ENCODE peak calls at places on chromosomes 16 and 17, in five cellular contexts. Y, L, O, R and T are unnamed samples.

GRCh38 chr17:1007310-1008007 is 10.5 kb downstream of the TIMM22 start:
- DNase-seq in Y (no peak), L (no peak), O (no peak), R (no peak), T (no peak)

GRCh38 chr17:40824015-40824832 is 1.8 kb upstream of the KRT10 start:
- DNase-seq in Y (no peak), L (no peak), O (peak; percentile 16), R (no peak), T (no peak)

GRCh38 chr17:41810659-41811548 is 845 bp downstream of the P3H4 start:
- DNase-seq in Y (no peak), L (no peak), O (no peak), R (no peak), T (no peak)

GRCh38 chr16:53945996-53946395 is 242.0 kb downstream of the FTO start:
- DNase-seq in Y (peak; percentile 65), L (no peak), O (peak; percentile 74), R (peak; percentile 23), T (peak; percentile 21)

GRCh38 chr17:8144401-8145295 is 7.6 kb downstream of the PER1 start:
- DNase-seq in Y (no peak), L (no peak), O (no peak), R (no peak), T (no peak)

GRCh38 chr17:77649717-77650211 is 308.7 kb upstream of the TNRC6C start:
- DNase-seq in Y (no peak), L (no peak), O (peak; percentile 18), R (no peak), T (no peak)

GRCh38 chr16:2208772-2209171 is 1.9 kb downstream of the BRICD5 start:
- DNase-seq in Y (no peak), L (no peak), O (no peak), R (no peak), T (no peak)

GRCh38 chr17:7867881-7868329 is 10.1 kb downstream of the CYB5D1 start:
- DNase-seq in Y (no peak), L (no peak), O (peak; percentile 88), R (no peak), T (no peak)

GRCh38 chr16:30997887-30998711 is 12.3 kb downstream of the STX1B start:
- DNase-seq in Y (no peak), L (no peak), O (peak; percentile 90), R (peak; percentile 55), T (no peak)

GRCh38 chr17:27980035-27980434 is 62.4 kb upstream of the NLK start:
- DNase-seq in Y (no peak), L (no peak), O (peak; percentile 92), R (peak; percentile 7), T (no peak)

GRCh38 chr17:81962499-81963441 is 1.8 kb upstream of the NOTUM start:
- DNase-seq in Y (no peak), L (no peak), O (no peak), R (no peak), T (no peak)

GRCh38 chr16:1062895-1063294 is 9.7 kb upstream of the SSTR5 start:
- DNase-seq in Y (no peak), L (no peak), O (no peak), R (no peak), T (no peak)

GRCh38 chr17:39099686-39100293 is 51.6 kb downstream of the PLXDC1 start:
- DNase-seq in Y (no peak), L (no peak), O (no peak), R (peak; percentile 44), T (no peak)

GRCh38 chr17:46020998-46021397 is 21.9 kb downstream of the STH start:
- DNase-seq in Y (no peak), L (no peak), O (no peak), R (no peak), T (no peak)

GRCh38 chr17:67246648-67247415 is 1.8 kb upstream of the HELZ start:
- DNase-seq in Y (peak; percentile 73), L (peak; percentile 65), O (peak; percentile 99), R (no peak), T (no peak)

GRCh38 chr16:13148836-13149235 is 247.4 kb downstream of the SHISA9 start:
- DNase-seq in Y (no peak), L (no peak), O (no peak), R (no peak), T (no peak)

GRCh38 chr17:12627776-12628491 is 37.8 kb upstream of the MYOCD start:
- DNase-seq in Y (peak; percentile 12), L (no peak), O (peak; percentile 74), R (no peak), T (no peak)

GRCh38 chr17:75110307-75110937 is 653 bp downstream of the ARMC7 start:
- DNase-seq in Y (peak; percentile 49), L (peak; percentile 65), O (peak; percentile 34), R (no peak), T (no peak)

GRCh38 chr17:33889079-33889478 is 366.0 kb upstream of the CCL2 start:
- DNase-seq in Y (no peak), L (no peak), O (no peak), R (no peak), T (no peak)

GRCh38 chr17:44039829-44040635 is 25.3 kb upstream of the TMEM101 start:
- DNase-seq in Y (no peak), L (no peak), O (peak; percentile 71), R (no peak), T (no peak)

GRCh38 chr17:51322390-51323029 is 62.2 kb downstream of the UTP18 start:
- DNase-seq in Y (peak; percentile 23), L (no peak), O (peak; percentile 45), R (no peak), T (peak; percentile 48)

GRCh38 chr17:57440522-57441269 is 184.4 kb downstream of the MSI2 start:
- DNase-seq in Y (no peak), L (peak; percentile 48), O (peak; percentile 86), R (peak; percentile 46), T (no peak)

GRCh38 chr17:80106176-80106575 is 4.8 kb downstream of the GAA start:
- DNase-seq in Y (no peak), L (no peak), O (no peak), R (no peak), T (no peak)

GRCh38 chr16:48384982-48385271 is 286 bp downstream of the SIAH1 start:
- DNase-seq in Y (peak; percentile 69), L (no peak), O (no peak), R (no peak), T (no peak)

GRCh38 chr16:86432691-86433090 is 77.6 kb upstream of the FOXF1 start:
- DNase-seq in Y (no peak), L (peak; percentile 55), O (no peak), R (no peak), T (no peak)

GRCh38 chr17:29069526-29070041 is 26.6 kb downstream of the PIPOX start:
- DNase-seq in Y (no peak), L (no peak), O (peak; percentile 72), R (no peak), T (no peak)

GRCh38 chr17:4947010-4947410 is 1.3 kb downstream of the PFN1 start:
- DNase-seq in Y (no peak), L (no peak), O (no peak), R (no peak), T (no peak)

GRCh38 chr17:75400326-75400939 is 5.0 kb downstream of the GRB2 start:
- DNase-seq in Y (no peak), L (no peak), O (no peak), R (no peak), T (no peak)

GRCh38 chr16:119835-120234 is 18.6 kb downstream of the NPRL3 start:
- DNase-seq in Y (no peak), L (no peak), O (no peak), R (no peak), T (no peak)

GRCh38 chr17:40325156-40326013 is 16.4 kb downstream of the RARA start:
- DNase-seq in Y (no peak), L (peak; percentile 33), O (no peak), R (no peak), T (no peak)

GRCh38 chr16:5071681-5072333 is at the start of gene ALG1:
- DNase-seq in Y (peak; percentile 90), L (peak; percentile 93), O (peak; percentile 83), R (peak; percentile 63), T (peak; percentile 40)

GRCh38 chr16:87621976-87622713 is 19.8 kb downstream of the JPH3 start:
- DNase-seq in Y (no peak), L (no peak), O (no peak), R (no peak), T (no peak)

GRCh38 chr16:46889942-46890300 is 5.8 kb downstream of the GPT2 start:
- DNase-seq in Y (no peak), L (no peak), O (no peak), R (no peak), T (no peak)

GRCh38 chr17:74133726-74134125 is 69.8 kb upstream of the RPL38 start:
- DNase-seq in Y (no peak), L (no peak), O (no peak), R (no peak), T (no peak)

GRCh38 chr17:2924211-2924610 is 128.0 kb downstream of the RAP1GAP2 start:
- DNase-seq in Y (no peak), L (no peak), O (peak; percentile 21), R (no peak), T (no peak)
- H3K4me3 ChIP-seq in Y (no peak overlapping the region), L (no peak overlapping the region), O (no peak overlapping the region), R (no peak overlapping the region), T (no peak overlapping the region)

DNA sequence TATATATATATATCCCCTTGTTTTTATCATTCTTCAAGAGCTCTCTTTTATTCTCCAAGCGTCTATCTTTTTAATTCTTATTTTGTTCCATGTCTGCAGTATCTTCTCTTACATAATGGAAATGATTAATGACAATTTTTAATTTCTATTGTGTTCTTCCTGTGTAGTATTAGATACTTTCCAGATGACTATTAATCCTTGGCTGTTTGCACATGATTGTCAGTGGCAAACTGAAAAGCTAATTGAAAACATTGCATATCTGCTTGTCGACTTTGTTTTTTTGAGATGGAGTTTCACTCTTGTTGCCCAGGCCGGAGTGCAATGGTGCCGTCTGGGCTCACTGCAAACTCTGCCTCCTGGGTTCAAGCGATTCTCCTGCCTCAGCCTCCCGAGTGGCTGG is 124.7 kb downstream of the BCAS3 start:
- DNase-seq in Y (no peak), L (no peak), O (no peak), R (no peak), T (no peak)
- TF ChIP-seq CTCF in Y (no peak), L (no peak), O (no peak), R (no peak), T (no peak)

DNA sequence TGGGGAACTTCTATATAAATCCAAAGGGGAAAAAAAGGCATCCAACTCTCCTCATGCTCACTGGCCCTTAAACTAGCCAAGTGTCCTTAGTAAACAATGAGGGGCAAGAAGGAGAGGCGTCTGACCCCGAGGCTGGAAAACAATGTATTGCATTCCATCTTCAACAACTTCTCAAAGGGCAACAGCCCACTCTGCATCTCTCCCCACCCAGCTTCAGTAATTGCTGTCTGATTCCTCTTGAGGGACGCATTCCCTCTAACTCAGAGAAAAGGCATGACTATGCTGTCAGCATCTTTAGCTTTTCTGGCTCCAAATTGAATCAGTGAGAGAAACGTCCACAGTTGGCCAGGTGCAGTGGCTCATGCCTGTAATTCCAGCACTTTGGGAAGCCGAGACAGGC is 145.8 kb downstream of the SLC39A11 start:
- DNase-seq in Y (no peak), L (no peak), O (no peak), R (no peak), T (no peak)
- H3K4me3 ChIP-seq in Y (no peak overlapping the region), L (no peak overlapping the region), O (no peak overlapping the region), R (no peak overlapping the region), T (no peak overlapping the region)

DNA sequence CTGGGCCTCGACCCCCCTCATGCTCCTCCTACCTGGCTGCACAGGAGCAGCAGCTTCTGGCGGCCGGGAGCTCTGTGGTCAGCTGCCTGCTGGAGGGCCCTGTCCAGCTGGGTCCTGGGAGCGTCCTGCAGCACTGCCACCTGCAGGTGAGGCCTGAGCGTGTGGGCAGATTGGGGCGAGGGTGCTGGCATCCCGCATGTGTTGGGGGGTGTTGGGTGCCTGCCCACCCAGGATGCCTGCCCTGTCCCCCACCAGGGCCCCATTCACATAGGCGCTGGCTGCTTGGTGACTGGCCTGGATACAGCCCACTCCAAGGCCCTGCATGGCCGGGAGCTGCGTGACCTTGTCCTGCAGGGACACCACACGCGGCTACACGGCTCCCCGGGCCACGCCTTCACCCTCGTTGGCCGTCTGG is 16.5 kb downstream of the FCSK start:
- DNase-seq in Y (peak; percentile 80), L (peak; percentile 59), O (no peak), R (no peak), T (no peak)
- TF ChIP-seq CTCF in Y (peak; percentile 86), L (no peak), O (peak; percentile 6), R (peak; percentile 49), T (peak; percentile 70)